ENCODE peak calls at places on chromosomes 1 and 21, in four cellular contexts. One of them, this sample, is unnamed.

GRCh38 chr1:218983433-218983832 is 190.2 kb upstream of the LYPLAL1 start:
- DNase-seq in adrenal gland: no peak
- DNase-seq in lower lobe of right lung: no peak
- DNase-seq in mammary epithelial cell: no peak
- DNase-seq in this sample: no peak

GRCh38 chr1:200729863-200730262 is 8.8 kb upstream of the CAMSAP2 start:
- DNase-seq in mammary epithelial cell: no peak
- DNase-seq in adrenal gland: no peak
- DNase-seq in lower lobe of right lung: no peak
- DNase-seq in this sample: no peak

GRCh38 chr1:97906567-97907228 is 14.1 kb downstream of the DPYD start:
- DNase-seq in lower lobe of right lung: peak
- DNase-seq in adrenal gland: peak
- DNase-seq in mammary epithelial cell: peak
- DNase-seq in this sample: no peak

GRCh38 chr1:174999926-175000696 is at the start of gene CACYBP:
- DNase-seq in adrenal gland: no peak
- DNase-seq in mammary epithelial cell: peak
- DNase-seq in lower lobe of right lung: no peak
- DNase-seq in this sample: peak

GRCh38 chr1:202122639-202123335 is at the start of gene GPR37L1:
- DNase-seq in adrenal gland: peak
- DNase-seq in lower lobe of right lung: peak
- DNase-seq in mammary epithelial cell: no peak
- DNase-seq in this sample: peak

GRCh38 chr1:152459596-152460528 is 45.8 kb upstream of the CRNN start:
- DNase-seq in mammary epithelial cell: peak
- DNase-seq in adrenal gland: peak
- DNase-seq in lower lobe of right lung: peak
- DNase-seq in this sample: peak

GRCh38 chr1:9324246-9325096 is 31.8 kb downstream of the SPSB1 start:
- DNase-seq in adrenal gland: no peak
- DNase-seq in lower lobe of right lung: no peak
- DNase-seq in mammary epithelial cell: no peak
- DNase-seq in this sample: no peak

GRCh38 chr1:221276911-221277310 is 397.7 kb downstream of the HLX start:
- DNase-seq in adrenal gland: no peak
- DNase-seq in mammary epithelial cell: no peak
- DNase-seq in lower lobe of right lung: no peak
- DNase-seq in this sample: no peak

GRCh38 chr1:109529895-109530456 is 9.7 kb upstream of the GPR61 start:
- DNase-seq in lower lobe of right lung: no peak
- DNase-seq in mammary epithelial cell: peak
- DNase-seq in adrenal gland: no peak
- DNase-seq in this sample: no peak

GRCh38 chr1:77945345-77945744 is 33.5 kb downstream of the FUBP1 start:
- DNase-seq in mammary epithelial cell: no peak
- DNase-seq in lower lobe of right lung: no peak
- DNase-seq in adrenal gland: no peak
- DNase-seq in this sample: no peak

GRCh38 chr1:83819436-83819835 is 179.5 kb downstream of the TTLL7 start:
- DNase-seq in mammary epithelial cell: no peak
- DNase-seq in adrenal gland: no peak
- DNase-seq in lower lobe of right lung: no peak
- DNase-seq in this sample: no peak

GRCh38 chr1:246497331-246497915 is 9.7 kb downstream of the SMYD3 start:
- DNase-seq in lower lobe of right lung: no peak
- DNase-seq in mammary epithelial cell: peak
- DNase-seq in adrenal gland: peak
- DNase-seq in this sample: no peak

GRCh38 chr1:175687699-175688098 is 55.7 kb downstream of the TNR start:
- DNase-seq in adrenal gland: no peak
- DNase-seq in lower lobe of right lung: no peak
- DNase-seq in mammary epithelial cell: no peak
- DNase-seq in this sample: no peak

GRCh38 chr1:16986596-16987361 is 6.4 kb upstream of the MFAP2 start:
- DNase-seq in adrenal gland: no peak
- DNase-seq in mammary epithelial cell: no peak
- DNase-seq in lower lobe of right lung: no peak
- DNase-seq in this sample: no peak

GRCh38 chr1:221637641-221638041 is 104.2 kb downstream of the DUSP10 start:
- DNase-seq in lower lobe of right lung: no peak
- DNase-seq in mammary epithelial cell: no peak
- DNase-seq in adrenal gland: peak
- DNase-seq in this sample: no peak

GRCh38 chr1:111535256-111536191 is 32.1 kb upstream of the ADORA3 start:
- DNase-seq in lower lobe of right lung: no peak
- DNase-seq in mammary epithelial cell: no peak
- DNase-seq in adrenal gland: no peak
- DNase-seq in this sample: no peak

GRCh38 chr1:159939603-159940002 is 5.8 kb downstream of the IGSF9 start:
- DNase-seq in lower lobe of right lung: no peak
- DNase-seq in mammary epithelial cell: no peak
- DNase-seq in adrenal gland: no peak
- DNase-seq in this sample: no peak

GRCh38 chr1:234722904-234723588 is 113.1 kb upstream of the IRF2BP2 start:
- DNase-seq in mammary epithelial cell: peak
- DNase-seq in lower lobe of right lung: no peak
- DNase-seq in adrenal gland: peak
- DNase-seq in this sample: peak

GRCh38 chr1:234727018-234727757 is 117.2 kb upstream of the IRF2BP2 start:
- DNase-seq in adrenal gland: no peak
- DNase-seq in lower lobe of right lung: no peak
- DNase-seq in mammary epithelial cell: peak
- DNase-seq in this sample: no peak

GRCh38 chr1:234726359-234726836 is 116.4 kb upstream of the IRF2BP2 start:
- DNase-seq in mammary epithelial cell: peak
- DNase-seq in lower lobe of right lung: no peak
- DNase-seq in adrenal gland: no peak
- DNase-seq in this sample: no peak

GRCh38 chr1:234724517-234725176 is 114.7 kb upstream of the IRF2BP2 start:
- DNase-seq in adrenal gland: peak
- DNase-seq in lower lobe of right lung: peak
- DNase-seq in mammary epithelial cell: no peak
- DNase-seq in this sample: peak

DNA sequence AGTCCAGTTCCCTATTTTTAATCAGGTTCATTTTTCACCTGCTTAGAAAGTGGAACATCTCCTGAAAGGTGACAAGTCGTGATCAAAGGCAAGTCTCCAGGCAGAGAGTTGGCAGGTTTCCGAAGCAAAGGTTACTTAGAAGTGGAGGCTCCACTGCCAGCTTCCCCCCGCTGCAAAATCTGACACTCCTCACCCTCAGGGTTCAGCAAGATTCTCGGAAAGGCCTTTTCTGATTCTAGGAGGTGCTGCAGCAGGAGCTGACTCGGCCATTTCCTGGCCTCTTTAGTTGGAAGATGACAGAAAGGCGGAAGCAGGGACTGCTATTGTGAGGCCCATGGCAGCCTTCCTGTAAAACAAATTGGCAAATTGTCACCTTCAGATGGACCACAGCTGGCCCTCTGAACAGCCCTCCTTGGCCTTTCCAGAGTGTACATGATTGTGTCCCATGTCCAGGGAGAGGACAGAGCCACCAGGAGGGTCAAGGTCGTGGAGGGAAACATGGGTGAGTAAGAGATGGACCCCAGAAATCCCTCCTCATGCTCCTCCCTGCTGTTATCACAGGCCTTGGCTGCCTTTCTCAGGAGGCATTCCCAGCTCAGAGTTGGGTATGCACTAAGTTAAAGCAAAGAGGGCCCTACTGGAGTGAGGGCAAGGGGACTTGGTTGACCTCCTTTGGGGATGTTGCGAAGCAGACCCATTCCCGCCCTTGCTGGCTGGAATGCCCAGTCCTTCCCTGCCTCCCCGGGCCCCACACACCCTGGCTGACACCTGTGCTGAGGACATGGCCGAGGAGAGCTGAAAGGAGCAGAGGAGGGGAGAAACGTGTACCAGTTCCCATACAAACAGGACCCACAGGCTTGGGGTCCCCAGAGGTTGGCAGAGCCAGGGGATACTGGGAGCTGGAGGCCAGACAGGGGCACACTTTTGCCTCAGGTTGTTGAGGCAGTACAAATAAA is 115.5 kb upstream of the IRF2BP2 start:
- DNase-seq in mammary epithelial cell: no peak
- DNase-seq in lower lobe of right lung: no peak
- DNase-seq in adrenal gland: peak
- DNase-seq in this sample: peak
- H3K4me3 ChIP-seq in mammary epithelial cell: no peak
- H3K4me3 ChIP-seq in lower lobe of right lung: peak
- H3K4me3 ChIP-seq in adrenal gland: peak
- H3K4me3 ChIP-seq in this sample: no peak

GRCh38 chr21:45002381-45003204 is 62.8 kb downstream of the SLX9 start:
- DNase-seq in adrenal gland: peak
- DNase-seq in lower lobe of right lung: peak
- DNase-seq in mammary epithelial cell: no peak
- DNase-seq in this sample: peak

GRCh38 chr21:45004059-45004422 is 64.2 kb downstream of the SLX9 start:
- DNase-seq in mammary epithelial cell: peak
- DNase-seq in lower lobe of right lung: peak
- DNase-seq in adrenal gland: no peak
- DNase-seq in this sample: peak

GRCh38 chr21:45004481-45005263 is 64.8 kb downstream of the SLX9 start:
- DNase-seq in adrenal gland: no peak
- DNase-seq in lower lobe of right lung: peak
- DNase-seq in mammary epithelial cell: peak
- DNase-seq in this sample: no peak

GRCh38 chr21:45001134-45002095 is 61.6 kb downstream of the SLX9 start:
- DNase-seq in mammary epithelial cell: peak
- DNase-seq in lower lobe of right lung: peak
- DNase-seq in adrenal gland: peak
- DNase-seq in this sample: no peak

GRCh38 chr21:45003331-45004058 is 63.7 kb downstream of the SLX9 start:
- DNase-seq in adrenal gland: no peak
- DNase-seq in lower lobe of right lung: peak
- DNase-seq in mammary epithelial cell: peak
- DNase-seq in this sample: peak
- H3K27ac ChIP-seq in adrenal gland: no peak
- H3K27ac ChIP-seq in lower lobe of right lung: peak
- H3K27ac ChIP-seq in mammary epithelial cell: no peak
- H3K27ac ChIP-seq in this sample: no peak

GRCh38 chr1:197806718-197807117 is 31.4 kb upstream of the DENND1B start:
- DNase-seq in mammary epithelial cell: no peak
- DNase-seq in lower lobe of right lung: no peak
- DNase-seq in adrenal gland: no peak
- DNase-seq in this sample: no peak

GRCh38 chr1:197808843-197809242 is 33.6 kb upstream of the DENND1B start:
- DNase-seq in lower lobe of right lung: no peak
- DNase-seq in adrenal gland: no peak
- DNase-seq in mammary epithelial cell: no peak
- DNase-seq in this sample: no peak

GRCh38 chr1:197810812-197811211 is 35.5 kb upstream of the DENND1B start:
- DNase-seq in lower lobe of right lung: no peak
- DNase-seq in adrenal gland: no peak
- DNase-seq in mammary epithelial cell: no peak
- DNase-seq in this sample: no peak

GRCh38 chr1:197807216-197807615 is 31.9 kb upstream of the DENND1B start:
- DNase-seq in lower lobe of right lung: no peak
- DNase-seq in mammary epithelial cell: no peak
- DNase-seq in adrenal gland: no peak
- DNase-seq in this sample: no peak

GRCh38 chr1:197807739-197808453 is 32.6 kb upstream of the DENND1B start:
- DNase-seq in lower lobe of right lung: no peak
- DNase-seq in adrenal gland: no peak
- DNase-seq in mammary epithelial cell: no peak
- DNase-seq in this sample: no peak
- H3K4me3 ChIP-seq in lower lobe of right lung: no peak
- H3K4me3 ChIP-seq in adrenal gland: no peak
- H3K4me3 ChIP-seq in mammary epithelial cell: no peak
- H3K4me3 ChIP-seq in this sample: no peak

DNA sequence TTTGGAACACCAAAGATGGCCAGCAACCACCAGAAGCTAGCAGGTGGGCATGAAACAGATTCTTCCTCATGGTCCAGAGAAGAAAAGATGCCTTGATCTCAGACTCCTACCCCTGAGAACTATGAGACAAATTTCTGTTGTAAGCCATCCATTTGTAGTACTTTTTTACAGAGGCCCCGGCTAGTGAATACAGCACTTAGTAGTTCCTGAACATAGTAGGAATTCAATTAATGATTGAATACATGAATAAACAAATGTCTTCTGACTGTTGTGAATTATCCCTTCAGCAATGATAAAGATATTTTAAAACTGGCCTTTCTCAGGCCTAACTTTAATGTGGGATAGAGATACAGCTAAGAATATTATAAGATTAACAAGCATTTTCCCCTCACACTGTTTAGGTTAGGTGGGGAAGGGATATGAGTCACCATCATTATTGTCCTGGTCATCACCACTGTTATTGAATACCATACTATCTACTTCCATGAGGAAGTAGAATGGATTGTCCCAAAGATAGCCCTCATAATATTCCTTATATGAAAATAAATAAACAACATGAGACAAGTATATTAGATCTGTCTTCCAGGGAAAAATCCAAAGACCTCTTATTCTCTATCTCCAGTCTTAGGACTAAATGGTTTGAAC is 51.4 kb downstream of the ADCY10 start:
- DNase-seq in adrenal gland: no peak
- DNase-seq in mammary epithelial cell: no peak
- DNase-seq in lower lobe of right lung: no peak
- DNase-seq in this sample: no peak
- H3K27ac ChIP-seq in adrenal gland: no peak
- H3K27ac ChIP-seq in mammary epithelial cell: no peak
- H3K27ac ChIP-seq in lower lobe of right lung: no peak
- H3K27ac ChIP-seq in this sample: no peak

DNA sequence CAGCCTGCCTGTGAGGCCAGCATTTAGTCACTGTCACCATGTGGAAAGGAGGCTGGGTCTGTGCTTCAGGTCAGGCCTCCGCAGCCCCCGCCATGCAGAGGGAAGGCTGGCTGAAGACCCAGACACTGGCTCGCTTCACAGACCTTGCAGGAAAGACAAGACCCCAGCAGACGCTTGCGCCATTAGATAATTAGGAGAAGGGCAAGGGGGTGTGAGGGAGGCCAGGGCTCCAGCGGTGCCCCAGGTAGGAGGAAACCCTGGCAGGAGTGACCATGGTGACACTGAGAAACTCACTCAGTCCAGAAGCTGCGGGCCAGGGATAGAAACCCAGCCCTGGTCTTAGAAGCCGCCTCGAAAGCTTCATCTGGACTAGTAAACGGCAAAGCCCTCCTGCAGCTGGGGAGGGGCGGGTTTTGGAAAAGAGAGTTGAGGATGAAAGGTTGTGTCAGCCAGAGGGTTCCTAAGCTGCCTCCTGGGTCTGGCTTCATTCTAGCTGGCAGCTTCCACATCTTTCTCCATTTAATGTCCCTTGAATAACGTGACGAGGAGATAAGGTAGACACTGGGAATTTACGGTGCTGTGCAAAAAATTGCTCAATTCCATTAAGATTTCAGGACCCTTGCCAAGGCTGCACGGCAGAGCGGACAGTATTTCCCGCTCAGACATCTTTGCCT is 294.1 kb upstream of the VAMP3 start:
- DNase-seq in mammary epithelial cell: no peak
- DNase-seq in adrenal gland: peak
- DNase-seq in lower lobe of right lung: no peak
- DNase-seq in this sample: no peak
- H3K4me3 ChIP-seq in mammary epithelial cell: no peak
- H3K4me3 ChIP-seq in adrenal gland: no peak
- H3K4me3 ChIP-seq in lower lobe of right lung: no peak
- H3K4me3 ChIP-seq in this sample: no peak

GRCh38 chr1:198903203-198903602 is 264.4 kb downstream of the PTPRC start:
- DNase-seq in adrenal gland: no peak
- DNase-seq in lower lobe of right lung: no peak
- DNase-seq in mammary epithelial cell: peak
- DNase-seq in this sample: peak
- H3K27ac ChIP-seq in adrenal gland: no peak
- H3K27ac ChIP-seq in lower lobe of right lung: no peak
- H3K27ac ChIP-seq in mammary epithelial cell: peak
- H3K27ac ChIP-seq in this sample: no peak